ENCODE peak calls at places on chromosomes 13 and 19, in eight cellular contexts. G, L, Y, R, S, A, C and H are unnamed samples.

GRCh38 chr19:34996978-34997640 is 3.0 kb upstream of the GRAMD1A start:
- DNase-seq in G (no peak), R (no peak), L (no peak), C (no peak), S (no peak), A (no peak), Y (peak), H (no peak)

GRCh38 chr13:29284726-29285125 is 310.8 kb downstream of the SLC7A1 start:
- DNase-seq in L (no peak), G (no peak), A (no peak), S (no peak), R (no peak), C (no peak), Y (no peak), H (no peak)

GRCh38 chr13:93233997-93234416 is 7.4 kb downstream of the GPC6 start:
- DNase-seq in R (no peak), G (no peak), A (peak), Y (no peak), L (peak), C (no peak), S (no peak), H (no peak)

GRCh38 chr13:55302568-55302967 is 1838.2 kb upstream of the PRR20A start:
- DNase-seq in A (no peak), S (no peak), C (no peak), G (no peak), L (no peak), Y (no peak), R (no peak), H (no peak)

GRCh38 chr19:44925114-44925891 is 10.9 kb downstream of the APOC1 start:
- DNase-seq in A (peak), S (peak), G (peak), C (peak), Y (peak), R (peak), L (no peak), H (peak)

GRCh38 chr13:91358384-91358776 is 10.9 kb downstream of the MIR17HG start:
- DNase-seq in R (no peak), S (no peak), G (no peak), C (no peak), L (no peak), A (no peak), Y (no peak), H (no peak)

GRCh38 chr13:59447031-59447430 is 716.7 kb downstream of the DIAPH3 start:
- DNase-seq in Y (no peak), R (no peak), L (no peak), G (no peak), S (no peak), C (no peak), A (no peak), H (no peak)

GRCh38 chr19:52296400-52296772 is 583 bp upstream of the ZNF480 start:
- DNase-seq in S (no peak), L (peak), G (no peak), C (no peak), Y (no peak), R (no peak), A (no peak), H (no peak)

GRCh38 chr13:26839682-26840081 is 79.1 kb upstream of the GPR12 start:
- DNase-seq in G (no peak), R (no peak), Y (no peak), A (peak), C (no peak), S (no peak), L (no peak), H (no peak)

DNA sequence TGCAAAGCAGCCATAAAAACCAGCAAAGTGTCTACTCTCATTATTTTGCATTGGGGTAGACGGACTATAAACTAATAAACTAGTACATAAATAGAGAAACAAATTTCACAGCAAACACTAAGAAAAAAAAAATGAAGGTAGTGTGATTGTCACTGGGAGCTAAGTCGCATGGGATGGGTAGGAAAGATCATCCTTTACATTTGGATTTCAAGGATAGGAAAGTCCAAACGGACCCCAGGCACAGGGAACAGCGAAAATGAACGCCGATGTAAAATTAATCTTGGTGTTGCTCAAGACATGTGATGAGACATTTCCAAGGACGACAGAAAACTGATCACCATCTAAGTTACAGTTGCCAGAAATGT is 690 bp upstream of the SGTA start:
- DNase-seq in A (no peak), C (no peak), L (no peak), R (no peak), Y (no peak), S (no peak), G (no peak), H (no peak)
- H3K27ac ChIP-seq in A (peak), C (no peak), L (peak), R (peak), Y (peak), S (peak), G (peak), H (peak)

GRCh38 chr13:27975579-27976361 is 6.7 kb upstream of the CDX2 start:
- DNase-seq in L (no peak), R (no peak), C (no peak), Y (no peak), G (no peak), S (no peak), A (peak), H (no peak)
- TF ChIP-seq POLR2A in L (no peak), R (no peak), C (no peak), Y (no peak), G (no peak), S (no peak), A (no peak), H (no peak)

DNA sequence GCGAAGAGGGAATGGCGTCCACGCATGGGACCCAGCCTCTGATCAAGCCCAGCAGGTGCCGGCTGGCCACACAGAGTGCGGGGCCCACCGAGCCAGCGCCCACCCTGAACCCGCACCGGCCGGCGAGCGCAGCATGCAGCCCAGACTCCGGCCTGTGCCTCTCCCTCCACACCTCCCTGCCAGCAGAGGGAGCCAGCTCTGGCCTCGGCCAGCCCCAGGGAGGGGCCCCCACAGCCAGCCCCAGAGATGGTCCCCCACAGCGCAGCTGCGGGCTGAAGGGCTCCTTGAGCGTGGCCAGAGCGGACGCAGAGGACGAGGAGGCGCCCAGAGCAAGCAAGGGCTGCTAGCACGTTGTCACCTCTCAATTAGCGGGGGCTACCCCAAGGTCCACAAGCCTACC is 904.5 kb downstream of the SLITRK6 start:
- DNase-seq in C (no peak), R (no peak), L (no peak), S (no peak), G (no peak), A (no peak), Y (peak), H (no peak)
- TF ChIP-seq CTCF in C (no peak), R (no peak), L (no peak), S (no peak), G (no peak), A (no peak), Y (no peak), H (no peak)

GRCh38 chr19:19597809-19598306 is 20.6 kb downstream of the PBX4 start:
- DNase-seq in S (no peak), A (no peak), R (no peak), G (no peak), C (no peak), Y (no peak), L (no peak), H (no peak)

GRCh38 chr19:19602713-19603320 is 15.7 kb downstream of the PBX4 start:
- DNase-seq in C (no peak), A (no peak), S (no peak), G (no peak), Y (no peak), R (no peak), L (no peak), H (no peak)

GRCh38 chr19:19602136-19602712 is 16.3 kb downstream of the PBX4 start:
- DNase-seq in G (no peak), S (no peak), L (no peak), C (no peak), R (no peak), Y (no peak), A (no peak), H (no peak)

GRCh38 chr19:19600793-19601346 is 17.6 kb downstream of the PBX4 start:
- DNase-seq in Y (no peak), R (no peak), A (no peak), S (no peak), L (no peak), C (no peak), G (no peak), H (no peak)

GRCh38 chr19:19599190-19599535 is 19.3 kb downstream of the PBX4 start:
- DNase-seq in C (no peak), L (no peak), R (no peak), S (no peak), A (no peak), G (no peak), Y (no peak), H (no peak)
- H3K27ac ChIP-seq in C (no peak), L (no peak), R (no peak), S (no peak), A (no peak), G (no peak), Y (peak), H (no peak)

GRCh38 chr19:47111682-47112165 is 1.9 kb downstream of the ZC3H4 start:
- DNase-seq in G (no peak), R (no peak), C (no peak), L (no peak), Y (no peak), S (no peak), A (peak), H (no peak)
- TF ChIP-seq POLR2A in G (no peak), R (no peak), C (no peak), L (no peak), Y (no peak), S (no peak), A (no peak), H (no peak)

GRCh38 chr19:49916839-49917733 is 11.9 kb upstream of the ATF5 start:
- DNase-seq in Y (no peak), L (no peak), A (peak), R (no peak), C (no peak), G (no peak), S (no peak), H (no peak)
- TF ChIP-seq CTCF in Y (no peak), L (peak), A (peak), R (no peak), C (no peak), G (no peak), S (peak), H (no peak)

DNA sequence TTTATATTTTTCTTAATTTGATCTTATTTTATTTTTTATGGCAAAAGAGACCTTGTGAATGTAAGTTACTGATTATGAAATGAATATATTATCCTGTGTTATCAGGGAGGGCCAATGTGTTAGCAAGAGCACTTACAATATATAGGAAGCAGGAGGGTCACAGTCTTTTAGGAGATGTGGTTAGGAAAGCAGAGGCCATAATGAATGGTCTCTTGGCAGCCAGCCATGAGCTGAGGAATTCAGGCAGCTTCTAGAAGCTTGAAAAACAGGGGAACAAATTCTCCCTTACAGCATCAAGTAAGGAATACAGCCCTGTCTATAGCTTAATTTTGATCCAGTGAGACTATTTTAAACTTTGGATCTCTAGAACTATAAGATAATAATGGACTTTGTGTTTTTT is 2374.6 kb downstream of the PCDH9 start:
- DNase-seq in Y (no peak), G (no peak), S (no peak), C (peak), L (no peak), A (no peak), R (no peak), H (no peak)
- H3K27ac ChIP-seq in Y (no peak), G (no peak), S (no peak), C (no peak), L (no peak), A (no peak), R (no peak), H (no peak)

GRCh38 chr13:112984501-112984900 is 15.5 kb downstream of the MCF2L start:
- DNase-seq in C (no peak), A (no peak), R (no peak), L (no peak), Y (no peak), G (no peak), S (no peak), H (no peak)

GRCh38 chr13:112984954-112985802 is 16.2 kb downstream of the MCF2L start:
- DNase-seq in G (no peak), L (no peak), S (no peak), C (no peak), A (peak), R (peak), Y (no peak), H (no peak)

GRCh38 chr13:112983042-112983305 is 14.0 kb downstream of the MCF2L start:
- DNase-seq in S (no peak), A (no peak), R (no peak), G (no peak), L (no peak), Y (no peak), C (no peak), H (no peak)

GRCh38 chr13:112982281-112983041 is 13.4 kb downstream of the MCF2L start:
- DNase-seq in Y (no peak), L (no peak), C (no peak), A (no peak), G (no peak), R (no peak), S (no peak), H (no peak)

GRCh38 chr13:112983428-112984196 is 14.6 kb downstream of the MCF2L start:
- DNase-seq in Y (no peak), A (no peak), S (peak), R (peak), L (no peak), C (no peak), G (peak), H (no peak)
- TF ChIP-seq POLR2A in Y (no peak), A (no peak), S (peak), R (peak), L (no peak), C (no peak), G (no peak), H (no peak)